ENCODE peak calls at places on chromosomes 3 and 15, in ten cellular contexts. L, G, E, Y, S, I, K, Z, F and V are unnamed samples.

GRCh38 chr15:38454687-38455071 is 752 bp downstream of the FAM98B start:
- DNase-seq in E (no peak), Z (no peak), G (no peak), L (no peak), S (no peak), K (no peak), Y (no peak), I (no peak), F (peak; percentile 41), V (no peak)

GRCh38 chr3:3735919-3736318 is 63.3 kb upstream of the LRRN1 start:
- DNase-seq in G (no peak), I (no peak), Z (no peak), K (no peak), Y (no peak), F (no peak), S (no peak), L (no peak), E (no peak), V (no peak)

GRCh38 chr15:63491116-63491817 is 13.1 kb upstream of the USP3 start:
- DNase-seq in Y (peak; percentile 43), Z (no peak), E (no peak), I (peak; percentile 54), S (no peak), G (no peak), F (no peak), L (no peak), K (no peak), V (peak; percentile 72)

GRCh38 chr3:48112813-48113212 is 75.4 kb downstream of the CDC25A start:
- DNase-seq in G (no peak), S (no peak), Z (no peak), Y (no peak), F (peak; percentile 18), I (no peak), E (no peak), L (no peak), K (no peak), V (no peak)

GRCh38 chr15:65937476-65937875 is 68.2 kb downstream of the RAB11A start:
- DNase-seq in Z (no peak), S (peak; percentile 40), L (no peak), E (no peak), K (no peak), I (peak; percentile 40), G (peak; percentile 76), F (no peak), Y (no peak), V (no peak)

GRCh38 chr3:62211675-62212429 is 161.5 kb downstream of the FEZF2 start:
- DNase-seq in E (no peak), Y (no peak), L (no peak), I (no peak), S (no peak), F (no peak), G (no peak), Z (no peak), K (no peak), V (no peak)

GRCh38 chr15:74821091-74821789 is 5.2 kb upstream of the CPLX3 start:
- DNase-seq in L (no peak), G (no peak), E (no peak), Z (peak; percentile 70), I (no peak), F (no peak), Y (no peak), K (no peak), S (no peak), V (peak; percentile 11)

GRCh38 chr3:131474115-131474514 is 28.7 kb downstream of the MRPL3 start:
- DNase-seq in L (no peak), G (no peak), Z (no peak), E (no peak), K (no peak), F (no peak), I (no peak), S (no peak), Y (no peak), V (no peak)

GRCh38 chr3:12681586-12682371 is 17.9 kb upstream of the RAF1 start:
- DNase-seq in Y (no peak), F (peak; percentile 81), I (peak; percentile 79), G (no peak), Z (peak; percentile 80), K (no peak), S (no peak), L (no peak), E (peak; percentile 5), V (peak; percentile 92)

GRCh38 chr3:13651775-13652428 is 103.0 kb downstream of the FBLN2 start:
- DNase-seq in I (no peak), F (no peak), Z (no peak), G (no peak), K (no peak), L (no peak), S (no peak), E (no peak), Y (no peak), V (no peak)

GRCh38 chr3:46098319-46098761 is 71.1 kb upstream of the XCR1 start:
- DNase-seq in Y (no peak), F (peak; percentile 91), E (no peak), L (peak; percentile 41), K (no peak), I (peak; percentile 90), S (no peak), Z (peak; percentile 54), G (no peak), V (peak; percentile 80)

GRCh38 chr3:180630360-180630759 is 28.4 kb downstream of the TTC14 start:
- DNase-seq in E (no peak), Y (no peak), L (no peak), K (no peak), G (no peak), F (no peak), Z (peak; percentile 57), S (no peak), I (peak; percentile 25), V (no peak)

GRCh38 chr3:16101295-16102186 is 72.9 kb upstream of the GALNT15 start:
- DNase-seq in Y (no peak), E (no peak), I (peak; percentile 69), F (no peak), K (no peak), Z (peak; percentile 99), L (peak; percentile 65), G (no peak), S (no peak), V (no peak)

DNA sequence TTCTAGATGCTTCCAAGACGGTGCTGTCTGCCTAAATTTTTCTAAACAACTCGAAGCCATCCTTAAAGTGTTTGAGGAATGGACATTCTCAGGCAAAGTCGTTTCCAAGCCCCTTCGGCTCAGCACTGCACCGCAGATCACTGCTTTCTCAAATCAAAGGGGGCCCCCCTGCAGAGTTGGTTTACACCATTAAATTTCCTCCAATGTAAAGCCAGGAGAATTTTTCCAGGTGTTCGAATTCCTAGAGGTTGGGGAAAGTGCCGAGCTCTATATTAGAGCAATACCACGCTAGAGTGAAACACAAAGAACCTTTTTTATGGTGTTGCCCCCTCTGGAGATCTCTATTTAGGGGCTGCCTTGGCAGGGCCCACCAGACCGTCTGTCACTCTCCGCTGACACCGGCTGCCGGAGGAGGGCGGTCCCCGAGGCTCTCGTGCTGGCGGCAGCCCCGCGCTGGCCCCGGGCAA is 277.9 kb upstream of the NR2F2 start:
- DNase-seq in L (no peak), F (no peak), K (no peak), S (no peak), Y (no peak), I (no peak), Z (no peak), G (no peak), E (no peak), V (no peak)
- H3K4me3 ChIP-seq in L (peak overlapping the region; percentile 10), F (peak overlapping the region; percentile 48), K (no peak overlapping the region), S (peak overlapping the region; percentile 35), Y (no peak overlapping the region), I (no peak overlapping the region), Z (peak overlapping the region; percentile 35), G (peak overlapping the region; percentile 54), E (peak overlapping the region; percentile 65), V (no peak overlapping the region)

GRCh38 chr3:66572938-66573710 is 72.3 kb upstream of the LRIG1 start:
- DNase-seq in Y (no peak), F (no peak), G (no peak), E (no peak), L (no peak), K (no peak), Z (no peak), S (no peak), I (no peak), V (no peak)
- TF ChIP-seq CTCF in Y (no peak), F (peak; percentile 46), G (peak; percentile 15), E (peak; percentile 37), L (no peak), K (peak; percentile 41), Z (no peak), S (no peak), I (peak; percentile 29), V (peak; percentile 18)

GRCh38 chr15:83207622-83208356 is at the start of gene HDGFL3:
- DNase-seq in S (peak; percentile 58), Z (peak; percentile 59), I (peak; percentile 38), L (peak; percentile 45), E (peak; percentile 89), F (peak; percentile 66), K (no peak), Y (peak; percentile 92), G (peak; percentile 74), V (peak; percentile 57)

GRCh38 chr15:83209333-83209732 is 1.7 kb upstream of the HDGFL3 start:
- DNase-seq in Z (no peak), S (no peak), G (no peak), I (no peak), Y (no peak), E (no peak), F (no peak), L (no peak), K (no peak), V (no peak)

GRCh38 chr15:83206387-83206970 is 1.1 kb downstream of the HDGFL3 start:
- DNase-seq in Y (no peak), G (no peak), F (peak; percentile 28), Z (no peak), L (no peak), K (no peak), E (no peak), I (no peak), S (no peak), V (no peak)

GRCh38 chr15:83206971-83207621 is 527 bp downstream of the HDGFL3 start:
- DNase-seq in L (peak; percentile 19), F (peak; percentile 27), K (no peak), I (no peak), Y (peak; percentile 89), S (peak; percentile 45), G (peak; percentile 17), E (peak; percentile 83), Z (peak; percentile 43), V (peak; percentile 29)

GRCh38 chr15:83208357-83208661 is 686 bp upstream of the HDGFL3 start:
- DNase-seq in E (no peak), K (no peak), F (peak; percentile 24), S (no peak), Z (no peak), Y (no peak), L (peak; percentile 9), G (no peak), I (no peak), V (no peak)
- H3K4me3 ChIP-seq in E (peak overlapping the region; percentile 36), K (peak overlapping the region; percentile 94), F (peak overlapping the region; percentile 75), S (peak overlapping the region; percentile 64), Z (peak overlapping the region; percentile 69), Y (peak overlapping the region; percentile 62), L (peak overlapping the region; percentile 84), G (peak overlapping the region; percentile 91), I (peak overlapping the region; percentile 54), V (peak overlapping the region; percentile 70)

DNA sequence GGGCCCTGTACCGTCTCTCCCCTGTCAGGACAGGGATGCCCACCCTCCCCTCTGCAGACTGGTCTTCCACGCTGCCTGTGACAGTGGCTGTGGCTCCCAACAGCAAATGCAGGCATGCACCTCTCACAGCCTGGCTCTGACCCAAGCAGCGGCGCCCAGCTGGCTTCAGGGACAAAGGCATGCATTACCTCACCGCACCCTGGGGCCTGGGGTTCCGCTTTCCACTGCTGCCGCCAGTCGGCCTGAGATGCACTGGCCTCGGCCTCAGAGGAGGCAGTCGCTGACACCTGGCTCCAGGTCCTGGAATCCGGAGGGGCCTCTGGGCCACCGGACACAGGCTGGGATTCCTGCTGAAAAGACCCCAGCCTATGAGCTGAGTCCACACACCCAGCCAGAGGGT is 70.3 kb downstream of the SCN5A start:
- DNase-seq in K (no peak), F (peak; percentile 70), Y (peak; percentile 78), E (no peak), L (no peak), G (no peak), Z (peak; percentile 39), S (peak; percentile 65), I (no peak), V (peak; percentile 16)
- TF ChIP-seq CTCF in K (no peak), F (peak; percentile 40), Y (no peak), E (no peak), L (no peak), G (no peak), Z (peak; percentile 23), S (no peak), I (no peak), V (no peak)